ENCODE peak calls at places on chromosomes 12 and 14, in eight cellular contexts. W is GM12878, F is K562, Y is NT2/D1, D is GM23248, Z is fibroblast of lung, V is mammary epithelial cell, R is colonic mucosa. G is an unnamed sample.

GRCh38 chr12:127282786-127283565 is 984.0 kb upstream of the TMEM132C start:
- DNase-seq in D (peak; percentile 19), F (no peak), Y (no peak), W (no peak), V (no peak), Z (no peak), R (no peak), G (no peak)

GRCh38 chr12:65741662-65742480 is 82.4 kb upstream of the HMGA2 start:
- DNase-seq in F (peak; percentile 23), Z (peak; percentile 48), D (peak; percentile 79), R (no peak), W (no peak), V (no peak), Y (peak; percentile 48), G (peak; percentile 70)

GRCh38 chr14:38839743-38840375 is 263.2 kb downstream of the SEC23A start:
- DNase-seq in F (no peak), Y (no peak), Z (peak; percentile 2), W (no peak), D (peak; percentile 7), R (peak; percentile 29), V (peak; percentile 5), G (no peak)

GRCh38 chr14:66395300-66395699 is 90.9 kb upstream of the CCDC196 start:
- DNase-seq in D (no peak), Y (no peak), Z (no peak), F (no peak), V (peak; percentile 12), R (no peak), W (no peak), G (no peak)

GRCh38 chr12:107129315-107129930 is 36.1 kb upstream of the CRY1 start:
- DNase-seq in V (no peak), W (no peak), Z (no peak), F (no peak), D (no peak), R (no peak), Y (no peak), G (no peak)

GRCh38 chr12:74689071-74689655 is 151.5 kb downstream of the ATXN7L3B start:
- DNase-seq in R (no peak), V (peak; percentile 14), F (peak; percentile 6), W (no peak), Y (peak; percentile 30), D (peak; percentile 65), Z (peak; percentile 79), G (peak; percentile 56)

GRCh38 chr14:105532735-105533141 is 6.4 kb downstream of the TMEM121 start:
- DNase-seq in D (peak; percentile 56), Y (no peak), W (no peak), Z (peak; percentile 7), F (peak; percentile 61), R (no peak), V (no peak), G (peak; percentile 45)

GRCh38 chr12:55612646-55613045 is 24.0 kb upstream of the OR10P1 start:
- DNase-seq in Y (no peak), Z (no peak), D (no peak), V (no peak), W (no peak), F (no peak), R (no peak), G (no peak)

GRCh38 chr12:15722951-15723350 is 66.2 kb downstream of the EPS8 start:
- DNase-seq in W (no peak), Y (no peak), F (no peak), Z (no peak), R (no peak), D (no peak), V (no peak), G (no peak)
- H3K4me1 ChIP-seq in W (no peaks in the 10 kb centered on the region), Y (no peaks in the 10 kb centered on the region), F (no peaks in the 10 kb centered on the region), Z (peaks cover 21% of the 10 kb centered on the region), R (peaks cover 11% of the 10 kb centered on the region), D (peaks cover 74% of the 10 kb centered on the region), V (peaks cover 6% of the 10 kb centered on the region), G (peaks cover 5% of the 10 kb centered on the region)

GRCh38 chr12:14694145-14694544 is 2.3 kb downstream of the GUCY2C start:
- DNase-seq in V (no peak), F (no peak), Z (no peak), D (no peak), W (no peak), R (no peak), Y (no peak), G (no peak)
- H3K9ac ChIP-seq in V (no peak overlapping the region), F (no peak overlapping the region), Z (no peak overlapping the region), D (no peak overlapping the region), W (no peak overlapping the region), R (peak overlapping the region; percentile 70), Y (no peak overlapping the region), G (no peak overlapping the region)

GRCh38 chr12:121131941-121132341 is 735 bp upstream of the P2RX7 start:
- DNase-seq in D (no peak), W (no peak), V (no peak), F (no peak), Y (no peak), R (no peak), Z (no peak), G (no peak)

GRCh38 chr12:121132601-121133481 is at the start of gene P2RX7:
- DNase-seq in D (peak; percentile 91), F (no peak), R (peak; percentile 81), Y (no peak), V (peak; percentile 93), W (peak; percentile 40), Z (peak; percentile 53), G (peak; percentile 48)

GRCh38 chr12:121130866-121131373 is 1.8 kb upstream of the P2RX7 start:
- DNase-seq in V (no peak), Y (no peak), F (no peak), W (no peak), D (no peak), R (no peak), Z (no peak), G (no peak)

GRCh38 chr12:121135320-121135719 is 2.6 kb downstream of the P2RX7 start:
- DNase-seq in Z (no peak), F (no peak), V (no peak), W (no peak), D (no peak), R (no peak), Y (no peak), G (no peak)

GRCh38 chr12:121133838-121134237 is 1.2 kb downstream of the P2RX7 start:
- DNase-seq in W (no peak), D (no peak), Z (no peak), Y (no peak), F (no peak), V (no peak), R (no peak), G (no peak)
- H3K4me1 ChIP-seq in W (peaks cover 18% of the 10 kb centered on the region), D (no peaks in the 10 kb centered on the region), Z (peaks cover 3% of the 10 kb centered on the region), Y (no peaks in the 10 kb centered on the region), F (peaks cover 9% of the 10 kb centered on the region), V (peaks cover 12% of the 10 kb centered on the region), R (peaks cover 8% of the 10 kb centered on the region), G (peaks cover 8% of the 10 kb centered on the region)

GRCh38 chr12:116361404-116362223 is 84.1 kb upstream of the MED13L start:
- DNase-seq in V (no peak), W (no peak), R (no peak), Y (no peak), F (no peak), Z (no peak), D (no peak), G (no peak)
- H3K9ac ChIP-seq in V (no peak overlapping the region), W (no peak overlapping the region), R (no peak overlapping the region), Y (no peak overlapping the region), F (peak overlapping the region; percentile 46), Z (no peak overlapping the region), D (no peak overlapping the region), G (no peak overlapping the region)

GRCh38 chr12:94834036-94834625 is 169.4 kb downstream of the NDUFA12 start:
- DNase-seq in V (no peak), F (no peak), W (no peak), Y (no peak), D (no peak), R (no peak), Z (no peak), G (no peak)
- H3K4me1 ChIP-seq in V (no peaks in the 10 kb centered on the region), F (no peaks in the 10 kb centered on the region), W (peaks cover 51% of the 10 kb centered on the region), Y (peaks cover 19% of the 10 kb centered on the region), D (peaks cover 13% of the 10 kb centered on the region), R (no peaks in the 10 kb centered on the region), Z (no peaks in the 10 kb centered on the region), G (peaks cover 16% of the 10 kb centered on the region)

DNA sequence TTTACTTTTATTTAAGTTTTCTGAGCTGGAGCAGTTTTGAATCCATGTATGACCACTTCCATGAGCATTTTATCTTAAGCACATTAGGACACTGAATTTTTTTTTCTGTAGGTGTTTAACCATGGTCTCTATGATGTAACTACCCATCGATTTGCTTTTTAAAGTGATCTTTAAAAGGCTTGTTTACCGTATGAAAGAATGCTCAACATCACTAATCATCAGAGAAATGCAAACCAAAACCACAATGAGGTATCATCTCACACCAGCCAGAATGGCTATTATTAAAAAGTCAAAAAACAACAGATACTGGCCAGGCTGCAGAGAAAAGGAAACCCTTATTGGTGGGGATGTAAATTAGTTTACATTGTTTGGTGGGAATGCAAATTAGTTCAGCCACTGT is 23.0 kb downstream of the GLRX5 start:
- DNase-seq in Z (no peak), D (no peak), F (no peak), W (no peak), Y (no peak), V (no peak), R (no peak), G (no peak)
- H3K9ac ChIP-seq in Z (no peak overlapping the region), D (no peak overlapping the region), F (no peak overlapping the region), W (no peak overlapping the region), Y (no peak overlapping the region), V (no peak overlapping the region), R (no peak overlapping the region), G (no peak overlapping the region)

GRCh38 chr14:90400904-90401561 is 4.2 kb downstream of the CALM1 start:
- DNase-seq in W (no peak), Y (no peak), R (no peak), V (peak; percentile 58), F (no peak), D (no peak), Z (no peak), G (no peak)
- H3K4me1 ChIP-seq in W (peaks cover 6% of the 10 kb centered on the region), Y (no peaks in the 10 kb centered on the region), R (peaks cover 8% of the 10 kb centered on the region), V (peaks cover 36% of the 10 kb centered on the region), F (peaks cover 14% of the 10 kb centered on the region), D (peaks cover 18% of the 10 kb centered on the region), Z (peaks cover 12% of the 10 kb centered on the region), G (peaks cover 10% of the 10 kb centered on the region)

DNA sequence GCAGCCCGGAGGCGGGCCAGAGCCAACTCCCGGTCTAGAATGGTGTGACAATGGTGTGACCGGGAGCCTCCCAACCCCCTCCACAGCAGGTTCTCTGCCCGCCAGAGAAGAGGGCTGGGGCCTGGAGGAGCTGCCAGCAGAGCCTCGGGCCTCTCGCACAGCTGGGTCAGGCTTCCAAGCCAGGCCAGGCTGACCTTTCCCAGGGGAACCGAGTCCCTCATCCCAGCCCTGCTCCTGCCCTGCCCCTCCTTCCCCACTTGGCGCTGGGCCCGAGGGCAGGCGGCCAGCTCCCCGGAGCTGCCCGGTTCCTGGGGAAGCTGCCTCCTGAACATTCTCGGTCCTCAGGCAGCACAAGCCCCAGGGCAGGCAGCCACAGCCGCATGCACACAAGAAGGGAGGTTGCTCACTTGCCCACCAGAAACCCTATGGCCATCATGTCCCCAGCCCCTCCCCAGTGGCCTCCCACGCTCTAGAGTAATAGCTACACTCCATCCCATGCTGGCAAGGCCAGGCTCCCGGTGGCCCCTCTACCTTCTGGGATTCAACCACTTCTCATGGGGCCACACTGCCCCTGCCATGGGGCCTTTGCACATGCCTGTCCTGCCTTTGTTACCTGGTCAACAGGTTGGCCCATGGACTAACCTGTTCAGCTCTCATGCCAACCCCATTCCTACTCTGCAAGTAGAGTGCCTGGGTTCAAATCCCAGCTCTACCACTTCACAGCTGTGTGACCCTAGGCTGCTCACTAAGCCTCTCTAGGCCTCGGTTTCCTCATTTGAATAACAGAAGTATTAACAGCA is 98.3 kb downstream of the RFLNA start:
- DNase-seq in Z (peak; percentile 92), F (no peak), V (no peak), W (no peak), Y (no peak), D (peak; percentile 72), R (peak; percentile 92), G (peak; percentile 55)
- H3K9ac ChIP-seq in Z (peak overlapping the region; percentile 48), F (no peak overlapping the region), V (no peak overlapping the region), W (no peak overlapping the region), Y (peak overlapping the region; percentile 68), D (peak overlapping the region; percentile 65), R (peak overlapping the region; percentile 71), G (no peak overlapping the region)

G was measured in neural progenitor cell.